ENCODE peak calls at places on chromosomes 3 and 15, in seven cellular contexts. One of them, this sample, is unnamed.

GRCh38 chr15:59376735-59377134 is 4.1 kb upstream of the MYO1E start:
- DNase-seq in PC-3: peak; percentile 56
- DNase-seq in astrocyte of the cerebellum: no peak
- DNase-seq in GM23338: no peak
- DNase-seq in PC-9: no peak
- DNase-seq in CD8-positive, alpha-beta T cell: no peak
- DNase-seq in GM12878: no peak
- DNase-seq in this sample: no peak

GRCh38 chr3:44913868-44914468 is 39.6 kb downstream of the TGM4 start:
- DNase-seq in GM23338: peak; percentile 89
- DNase-seq in GM12878: no peak
- DNase-seq in CD8-positive, alpha-beta T cell: peak; percentile 66
- DNase-seq in PC-9: peak; percentile 46
- DNase-seq in PC-3: peak; percentile 87
- DNase-seq in astrocyte of the cerebellum: peak; percentile 49
- DNase-seq in this sample: no peak

GRCh38 chr3:175431396-175431795 is 572.3 kb downstream of the NAALADL2 start:
- DNase-seq in GM12878: no peak
- DNase-seq in PC-3: no peak
- DNase-seq in PC-9: no peak
- DNase-seq in CD8-positive, alpha-beta T cell: no peak
- DNase-seq in astrocyte of the cerebellum: no peak
- DNase-seq in GM23338: peak; percentile 27
- DNase-seq in this sample: peak; percentile 93

GRCh38 chr3:36380171-36381031 is at the start of gene STAC:
- DNase-seq in CD8-positive, alpha-beta T cell: no peak
- DNase-seq in PC-3: peak; percentile 71
- DNase-seq in GM23338: peak; percentile 67
- DNase-seq in PC-9: peak; percentile 60
- DNase-seq in GM12878: no peak
- DNase-seq in astrocyte of the cerebellum: no peak
- DNase-seq in this sample: no peak

GRCh38 chr3:149599236-149599635 is 58.6 kb downstream of the WWTR1 start:
- DNase-seq in PC-3: no peak
- DNase-seq in PC-9: no peak
- DNase-seq in astrocyte of the cerebellum: peak; percentile 87
- DNase-seq in CD8-positive, alpha-beta T cell: no peak
- DNase-seq in GM12878: no peak
- DNase-seq in GM23338: no peak
- DNase-seq in this sample: no peak

GRCh38 chr3:4836516-4836915 is 142.7 kb upstream of the BHLHE40 start:
- DNase-seq in PC-9: peak; percentile 53
- DNase-seq in GM12878: no peak
- DNase-seq in PC-3: no peak
- DNase-seq in CD8-positive, alpha-beta T cell: no peak
- DNase-seq in GM23338: no peak
- DNase-seq in astrocyte of the cerebellum: no peak
- DNase-seq in this sample: no peak

GRCh38 chr3:186515115-186515514 is 29.1 kb downstream of the CRYGS start:
- DNase-seq in GM23338: no peak
- DNase-seq in astrocyte of the cerebellum: no peak
- DNase-seq in PC-9: no peak
- DNase-seq in GM12878: no peak
- DNase-seq in PC-3: no peak
- DNase-seq in CD8-positive, alpha-beta T cell: peak; percentile 38
- DNase-seq in this sample: no peak

GRCh38 chr15:27587810-27588209 is 511.3 kb downstream of the OCA2 start:
- DNase-seq in CD8-positive, alpha-beta T cell: no peak
- DNase-seq in astrocyte of the cerebellum: no peak
- DNase-seq in GM12878: no peak
- DNase-seq in PC-3: no peak
- DNase-seq in PC-9: no peak
- DNase-seq in GM23338: peak; percentile 96
- DNase-seq in this sample: no peak

GRCh38 chr15:40069178-40070165 is 30.5 kb upstream of the SRP14 start:
- DNase-seq in astrocyte of the cerebellum: no peak
- DNase-seq in PC-9: peak; percentile 87
- DNase-seq in CD8-positive, alpha-beta T cell: no peak
- DNase-seq in PC-3: peak; percentile 97
- DNase-seq in GM23338: peak; percentile 60
- DNase-seq in GM12878: no peak
- DNase-seq in this sample: no peak

GRCh38 chr15:92232876-92233275 is 160.8 kb upstream of the ST8SIA2 start:
- DNase-seq in PC-9: no peak
- DNase-seq in GM12878: no peak
- DNase-seq in CD8-positive, alpha-beta T cell: no peak
- DNase-seq in astrocyte of the cerebellum: no peak
- DNase-seq in PC-3: no peak
- DNase-seq in GM23338: no peak
- DNase-seq in this sample: no peak

GRCh38 chr3:172844428-172844827 is 93.9 kb downstream of the ECT2 start:
- DNase-seq in PC-9: no peak
- DNase-seq in astrocyte of the cerebellum: no peak
- DNase-seq in CD8-positive, alpha-beta T cell: no peak
- DNase-seq in PC-3: no peak
- DNase-seq in GM23338: no peak
- DNase-seq in GM12878: no peak
- DNase-seq in this sample: no peak

GRCh38 chr15:48433226-48433886 is 102.1 kb downstream of the DUT start:
- DNase-seq in CD8-positive, alpha-beta T cell: no peak
- DNase-seq in PC-3: peak; percentile 75
- DNase-seq in GM12878: peak; percentile 32
- DNase-seq in GM23338: no peak
- DNase-seq in astrocyte of the cerebellum: no peak
- DNase-seq in PC-9: no peak
- DNase-seq in this sample: no peak

GRCh38 chr3:73094127-73094526 is 32.7 kb downstream of the EBLN2 start:
- DNase-seq in PC-9: no peak
- DNase-seq in GM23338: peak; percentile 44
- DNase-seq in astrocyte of the cerebellum: no peak
- DNase-seq in CD8-positive, alpha-beta T cell: no peak
- DNase-seq in PC-3: no peak
- DNase-seq in GM12878: no peak
- DNase-seq in this sample: no peak

GRCh38 chr15:100726426-100727190 is 124.2 kb downstream of the ASB7 start:
- DNase-seq in PC-9: no peak
- DNase-seq in GM23338: no peak
- DNase-seq in CD8-positive, alpha-beta T cell: no peak
- DNase-seq in astrocyte of the cerebellum: no peak
- DNase-seq in PC-3: no peak
- DNase-seq in GM12878: no peak
- DNase-seq in this sample: no peak

GRCh38 chr3:134476977-134477376 is 8.8 kb downstream of the ANAPC13 start:
- DNase-seq in PC-9: no peak
- DNase-seq in PC-3: no peak
- DNase-seq in astrocyte of the cerebellum: no peak
- DNase-seq in CD8-positive, alpha-beta T cell: no peak
- DNase-seq in GM12878: no peak
- DNase-seq in GM23338: no peak
- DNase-seq in this sample: no peak

GRCh38 chr15:40244961-40245523 is 6.2 kb downstream of the PAK6 start:
- DNase-seq in astrocyte of the cerebellum: no peak
- DNase-seq in CD8-positive, alpha-beta T cell: no peak
- DNase-seq in GM12878: no peak
- DNase-seq in PC-9: peak; percentile 91
- DNase-seq in PC-3: peak; percentile 88
- DNase-seq in GM23338: peak; percentile 41
- DNase-seq in this sample: no peak

GRCh38 chr15:34336333-34336732 is 1.2 kb downstream of the SLC12A6 start:
- DNase-seq in CD8-positive, alpha-beta T cell: no peak
- DNase-seq in GM12878: no peak
- DNase-seq in GM23338: no peak
- DNase-seq in PC-9: no peak
- DNase-seq in astrocyte of the cerebellum: no peak
- DNase-seq in PC-3: no peak
- DNase-seq in this sample: no peak

GRCh38 chr15:34337557-34338306 is at the start of gene SLC12A6:
- DNase-seq in PC-9: peak; percentile 68
- DNase-seq in astrocyte of the cerebellum: peak; percentile 73
- DNase-seq in GM12878: no peak
- DNase-seq in PC-3: peak; percentile 95
- DNase-seq in GM23338: peak; percentile 93
- DNase-seq in CD8-positive, alpha-beta T cell: peak; percentile 89
- DNase-seq in this sample: peak; percentile 53

GRCh38 chr15:34334676-34335075 is 2.9 kb downstream of the SLC12A6 start:
- DNase-seq in GM23338: no peak
- DNase-seq in GM12878: no peak
- DNase-seq in astrocyte of the cerebellum: no peak
- DNase-seq in CD8-positive, alpha-beta T cell: no peak
- DNase-seq in PC-3: peak; percentile 73
- DNase-seq in PC-9: peak; percentile 69
- DNase-seq in this sample: no peak

GRCh38 chr15:34336947-34337556 is 529 bp downstream of the SLC12A6 start:
- DNase-seq in PC-3: no peak
- DNase-seq in astrocyte of the cerebellum: no peak
- DNase-seq in PC-9: no peak
- DNase-seq in CD8-positive, alpha-beta T cell: peak; percentile 33
- DNase-seq in GM12878: no peak
- DNase-seq in GM23338: peak; percentile 43
- DNase-seq in this sample: no peak

DNA sequence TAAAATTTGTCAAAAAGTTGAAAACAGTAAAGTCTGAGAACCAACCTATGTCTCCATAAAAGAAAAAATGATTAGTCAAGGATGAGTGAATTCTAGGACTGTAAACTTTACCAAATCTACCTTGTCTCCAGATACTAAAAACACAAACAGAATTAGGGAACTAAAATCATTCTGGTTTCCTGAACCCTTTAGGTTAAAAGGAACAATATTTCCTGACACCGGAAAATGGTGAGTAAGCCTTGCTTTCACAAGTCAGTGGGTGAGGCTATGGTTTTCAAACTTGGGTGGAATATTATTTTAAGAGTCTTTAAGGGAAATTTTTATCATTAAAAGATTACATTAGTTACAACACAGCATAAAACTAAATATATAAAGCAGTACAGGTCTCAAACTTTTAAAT is 2.4 kb downstream of the SLC12A6 start:
- DNase-seq in PC-9: no peak
- DNase-seq in CD8-positive, alpha-beta T cell: no peak
- DNase-seq in PC-3: peak; percentile 67
- DNase-seq in GM23338: no peak
- DNase-seq in GM12878: no peak
- DNase-seq in astrocyte of the cerebellum: no peak
- DNase-seq in this sample: no peak
- H3K4me3 ChIP-seq in PC-9: peak overlapping the region; percentile 86
- H3K4me3 ChIP-seq in CD8-positive, alpha-beta T cell: peak overlapping the region; percentile 81
- H3K4me3 ChIP-seq in PC-3: peak overlapping the region; percentile 90
- H3K4me3 ChIP-seq in GM23338: no peak overlapping the region
- H3K4me3 ChIP-seq in GM12878: peak overlapping the region; percentile 72
- H3K4me3 ChIP-seq in astrocyte of the cerebellum: no peak overlapping the region
- H3K4me3 ChIP-seq in this sample: peak overlapping the region; percentile 22

GRCh38 chr3:105199217-105199616 is 167.5 kb upstream of the ALCAM start:
- DNase-seq in GM23338: no peak
- DNase-seq in astrocyte of the cerebellum: no peak
- DNase-seq in PC-3: no peak
- DNase-seq in GM12878: no peak
- DNase-seq in PC-9: no peak
- DNase-seq in CD8-positive, alpha-beta T cell: no peak
- DNase-seq in this sample: no peak
- TF ChIP-seq CTCF in GM23338: no peak
- TF ChIP-seq CTCF in astrocyte of the cerebellum: no peak
- TF ChIP-seq CTCF in PC-3: no peak
- TF ChIP-seq CTCF in GM12878: no peak
- TF ChIP-seq CTCF in PC-9: no peak
- TF ChIP-seq CTCF in CD8-positive, alpha-beta T cell: no peak
- TF ChIP-seq CTCF in this sample: no peak

DNA sequence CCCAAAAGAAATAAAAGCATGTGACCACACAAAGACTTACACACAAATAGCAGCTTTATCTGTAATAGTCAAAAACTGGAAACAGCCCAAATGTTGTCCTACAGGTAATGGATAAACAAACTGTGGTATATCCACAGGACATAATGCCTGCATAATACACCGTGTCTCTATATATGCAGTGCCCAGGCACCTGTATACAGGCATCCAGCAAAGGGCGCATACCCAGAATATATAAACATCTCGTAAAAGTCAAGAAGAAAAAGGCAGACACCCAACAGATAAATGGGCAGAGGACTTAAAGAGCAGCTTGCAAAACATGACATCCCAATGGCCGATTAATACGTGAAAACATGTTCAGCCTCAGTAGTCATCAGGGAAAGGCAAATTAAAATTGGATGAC is 7.2 kb downstream of the OSBPL10 start:
- DNase-seq in GM12878: no peak
- DNase-seq in astrocyte of the cerebellum: no peak
- DNase-seq in GM23338: no peak
- DNase-seq in PC-3: no peak
- DNase-seq in PC-9: no peak
- DNase-seq in CD8-positive, alpha-beta T cell: no peak
- DNase-seq in this sample: no peak
- H3K4me3 ChIP-seq in GM12878: no peak overlapping the region
- H3K4me3 ChIP-seq in astrocyte of the cerebellum: no peak overlapping the region
- H3K4me3 ChIP-seq in GM23338: no peak overlapping the region
- H3K4me3 ChIP-seq in PC-3: no peak overlapping the region
- H3K4me3 ChIP-seq in PC-9: no peak overlapping the region
- H3K4me3 ChIP-seq in CD8-positive, alpha-beta T cell: no peak overlapping the region
- H3K4me3 ChIP-seq in this sample: no peak overlapping the region

GRCh38 chr3:127884069-127884468 is 31.0 kb upstream of the KBTBD12 start:
- DNase-seq in astrocyte of the cerebellum: no peak
- DNase-seq in PC-3: no peak
- DNase-seq in GM12878: no peak
- DNase-seq in GM23338: no peak
- DNase-seq in PC-9: no peak
- DNase-seq in CD8-positive, alpha-beta T cell: no peak
- DNase-seq in this sample: no peak
- TF ChIP-seq CTCF in astrocyte of the cerebellum: no peak
- TF ChIP-seq CTCF in PC-3: no peak
- TF ChIP-seq CTCF in GM12878: no peak
- TF ChIP-seq CTCF in GM23338: no peak
- TF ChIP-seq CTCF in PC-9: no peak
- TF ChIP-seq CTCF in CD8-positive, alpha-beta T cell: no peak
- TF ChIP-seq CTCF in this sample: no peak

GRCh38 chr3:157152930-157153329 is 7.0 kb downstream of the CCNL1 start:
- DNase-seq in PC-3: no peak
- DNase-seq in astrocyte of the cerebellum: no peak
- DNase-seq in PC-9: no peak
- DNase-seq in CD8-positive, alpha-beta T cell: no peak
- DNase-seq in GM12878: no peak
- DNase-seq in GM23338: no peak
- DNase-seq in this sample: no peak

GRCh38 chr3:157156844-157157635 is 2.9 kb downstream of the CCNL1 start:
- DNase-seq in GM12878: no peak
- DNase-seq in CD8-positive, alpha-beta T cell: no peak
- DNase-seq in PC-9: no peak
- DNase-seq in GM23338: peak; percentile 55
- DNase-seq in astrocyte of the cerebellum: no peak
- DNase-seq in PC-3: no peak
- DNase-seq in this sample: no peak

GRCh38 chr3:157154563-157155333 is 5.2 kb downstream of the CCNL1 start:
- DNase-seq in astrocyte of the cerebellum: no peak
- DNase-seq in GM12878: no peak
- DNase-seq in PC-3: no peak
- DNase-seq in CD8-positive, alpha-beta T cell: no peak
- DNase-seq in PC-9: no peak
- DNase-seq in GM23338: no peak
- DNase-seq in this sample: no peak

GRCh38 chr3:157157836-157158235 is 2.1 kb downstream of the CCNL1 start:
- DNase-seq in GM23338: no peak
- DNase-seq in astrocyte of the cerebellum: no peak
- DNase-seq in CD8-positive, alpha-beta T cell: no peak
- DNase-seq in PC-3: no peak
- DNase-seq in GM12878: no peak
- DNase-seq in PC-9: no peak
- DNase-seq in this sample: no peak

GRCh38 chr3:157155591-157155990 is 4.4 kb downstream of the CCNL1 start:
- DNase-seq in PC-3: no peak
- DNase-seq in GM12878: no peak
- DNase-seq in PC-9: no peak
- DNase-seq in astrocyte of the cerebellum: no peak
- DNase-seq in GM23338: no peak
- DNase-seq in CD8-positive, alpha-beta T cell: no peak
- DNase-seq in this sample: no peak
- H3K4me3 ChIP-seq in PC-3: peak overlapping the region; percentile 92
- H3K4me3 ChIP-seq in GM12878: peak overlapping the region; percentile 72
- H3K4me3 ChIP-seq in PC-9: peak overlapping the region; percentile 93
- H3K4me3 ChIP-seq in astrocyte of the cerebellum: no peak overlapping the region
- H3K4me3 ChIP-seq in GM23338: peak overlapping the region; percentile 5
- H3K4me3 ChIP-seq in CD8-positive, alpha-beta T cell: no peak overlapping the region
- H3K4me3 ChIP-seq in this sample: peak overlapping the region; percentile 6

This sample was measured in AG09309.